ENCODE peak calls at places on chromosomes 2 and 18, in seven cellular contexts. Y is NCI-H146, N is T-helper 1 cell, D is OCI-LY7, G is GM03348, B is germinal center, Z is kidney epithelial cell. L is an unnamed sample.

GRCh38 chr2:46695283-46695682 is 215.9 kb downstream of the TMEM247 start:
- DNase-seq in Y (no peak), N (no peak), D (no peak), G (no peak), B (no peak), Z (no peak), L (no peak)

GRCh38 chr2:222499226-222499625 is 74.9 kb downstream of the SGPP2 start:
- DNase-seq in Y (peak), N (no peak), D (no peak), G (no peak), B (no peak), Z (no peak), L (no peak)

GRCh38 chr2:158984554-158985207 is 16.2 kb downstream of the TANC1 start:
- DNase-seq in Y (no peak), N (no peak), D (no peak), G (peak), B (no peak), Z (no peak), L (peak)

GRCh38 chr2:219523031-219523671 is 8.9 kb downstream of the ASIC4 start:
- DNase-seq in Y (no peak), N (no peak), D (no peak), G (no peak), B (no peak), Z (no peak), L (peak)

GRCh38 chr2:195537811-195538210 is 119.2 kb upstream of the SLC39A10 start:
- DNase-seq in Y (no peak), N (no peak), D (no peak), G (no peak), B (no peak), Z (no peak), L (no peak)

GRCh38 chr2:45220227-45220626 is 211.0 kb upstream of the SIX2 start:
- DNase-seq in Y (peak), N (no peak), D (no peak), G (no peak), B (no peak), Z (no peak), L (no peak)

GRCh38 chr2:20593072-20594034 is 57.5 kb downstream of the HS1BP3 start:
- DNase-seq in Y (no peak), N (no peak), D (no peak), G (no peak), B (no peak), Z (peak), L (no peak)

GRCh38 chr18:11112218-11112750 is 37.1 kb downstream of the PIEZO2 start:
- DNase-seq in Y (no peak), N (no peak), D (no peak), G (no peak), B (no peak), Z (no peak), L (no peak)

GRCh38 chr2:233981574-233982420 is 64.6 kb downstream of the TRPM8 start:
- DNase-seq in Y (no peak), N (no peak), D (no peak), G (no peak), B (no peak), Z (peak), L (no peak)

GRCh38 chr18:3584266-3584665 is 134.3 kb downstream of the TGIF1 start:
- DNase-seq in Y (no peak), N (no peak), D (peak), G (no peak), B (peak), Z (no peak), L (no peak)

GRCh38 chr2:50535971-50536759 is 495.8 kb downstream of the NRXN1 start:
- DNase-seq in Y (peak), N (no peak), D (peak), G (peak), B (no peak), Z (no peak), L (no peak)

GRCh38 chr2:55811048-55811447 is 112.5 kb downstream of the EFEMP1 start:
- DNase-seq in Y (no peak), N (no peak), D (no peak), G (peak), B (no peak), Z (no peak), L (no peak)

GRCh38 chr2:86068098-86069047 is 37.3 kb downstream of the POLR1A start:
- DNase-seq in Y (no peak), N (no peak), D (peak), G (no peak), B (no peak), Z (no peak), L (no peak)

GRCh38 chr2:128359841-128360240 is 41.2 kb upstream of the HS6ST1 start:
- DNase-seq in Y (no peak), N (no peak), D (no peak), G (no peak), B (no peak), Z (no peak), L (peak)